ENCODE peak calls at places on chromosomes 11 and 22, in four cellular contexts. One of them, this sample, is unnamed.
A peak's percentile ranks its signal among the peaks of the same experiment; 100 is the strongest.

GRCh38 chr11:71908218-71908617 is 20.2 kb downstream of the XNDC1N start:
- DNase-seq in ovary: no peak
- DNase-seq in HFF-Myc: no peak
- DNase-seq in GM06990: no peak
- DNase-seq in this sample: no peak

GRCh38 chr11:130999086-130999485 is 82.8 kb upstream of the SNX19 start:
- DNase-seq in ovary: no peak
- DNase-seq in HFF-Myc: no peak
- DNase-seq in GM06990: no peak
- DNase-seq in this sample: no peak

GRCh38 chr22:49512471-49512870 is 315.2 kb downstream of the BRD1 start:
- DNase-seq in ovary: no peak
- DNase-seq in HFF-Myc: no peak
- DNase-seq in GM06990: no peak
- DNase-seq in this sample: no peak

GRCh38 chr22:32618461-32619140 is 144.0 kb downstream of the FBXO7 start:
- DNase-seq in ovary: peak; percentile 70
- DNase-seq in GM06990: no peak
- DNase-seq in HFF-Myc: no peak
- DNase-seq in this sample: no peak

GRCh38 chr11:35099278-35100018 is 39.5 kb upstream of the CD44 start:
- DNase-seq in ovary: no peak
- DNase-seq in HFF-Myc: no peak
- DNase-seq in GM06990: no peak
- DNase-seq in this sample: no peak

GRCh38 chr22:28822930-28823481 is 22.6 kb upstream of the XBP1 start:
- DNase-seq in ovary: no peak
- DNase-seq in GM06990: no peak
- DNase-seq in HFF-Myc: no peak
- DNase-seq in this sample: no peak

GRCh38 chr11:74713686-74714085 is 17.5 kb downstream of the CHRDL2 start:
- DNase-seq in HFF-Myc: no peak
- DNase-seq in GM06990: no peak
- DNase-seq in ovary: no peak
- DNase-seq in this sample: no peak

GRCh38 chr11:133669371-133670046 is 137.2 kb upstream of the OPCML start:
- DNase-seq in HFF-Myc: no peak
- DNase-seq in GM06990: no peak
- DNase-seq in ovary: no peak
- DNase-seq in this sample: no peak

GRCh38 chr22:35842954-35843353 is 125.3 kb downstream of the APOL5 start:
- DNase-seq in ovary: no peak
- DNase-seq in HFF-Myc: peak; percentile 48
- DNase-seq in GM06990: no peak
- DNase-seq in this sample: no peak

GRCh38 chr11:47324520-47324919 is 28.0 kb downstream of the MYBPC3 start:
- DNase-seq in ovary: no peak
- DNase-seq in HFF-Myc: no peak
- DNase-seq in GM06990: no peak
- DNase-seq in this sample: no peak

GRCh38 chr11:8650401-8650990 is 32.0 kb downstream of the TRIM66 start:
- DNase-seq in ovary: no peak
- DNase-seq in GM06990: no peak
- DNase-seq in HFF-Myc: peak; percentile 57
- DNase-seq in this sample: no peak

GRCh38 chr22:46625113-46625842 is 5.1 kb downstream of the GRAMD4 start:
- DNase-seq in GM06990: no peak
- DNase-seq in ovary: no peak
- DNase-seq in HFF-Myc: no peak
- DNase-seq in this sample: no peak

GRCh38 chr22:30275625-30276024 is 9.0 kb upstream of the OSM start:
- DNase-seq in HFF-Myc: no peak
- DNase-seq in GM06990: no peak
- DNase-seq in ovary: no peak
- DNase-seq in this sample: no peak

GRCh38 chr22:30503551-30503950 is 1.9 kb downstream of the SEC14L4 start:
- DNase-seq in ovary: no peak
- DNase-seq in GM06990: no peak
- DNase-seq in HFF-Myc: no peak
- DNase-seq in this sample: no peak

GRCh38 chr22:39318507-39319283 is 728 bp downstream of the RPL3 start:
- DNase-seq in ovary: no peak
- DNase-seq in GM06990: no peak
- DNase-seq in HFF-Myc: no peak
- DNase-seq in this sample: no peak

GRCh38 chr22:17120281-17120680 is 879 bp downstream of the TMEM121B start:
- DNase-seq in HFF-Myc: no peak
- DNase-seq in ovary: peak; percentile 42
- DNase-seq in GM06990: peak; percentile 44
- DNase-seq in this sample: no peak

GRCh38 chr11:120682026-120682649 is 170.6 kb downstream of the GRIK4 start:
- DNase-seq in ovary: no peak
- DNase-seq in GM06990: no peak
- DNase-seq in HFF-Myc: no peak
- DNase-seq in this sample: no peak

GRCh38 chr11:2825886-2826678 is 59.5 kb downstream of the CDKN1C start:
- DNase-seq in GM06990: no peak
- DNase-seq in HFF-Myc: peak; percentile 45
- DNase-seq in ovary: peak; percentile 88
- DNase-seq in this sample: peak; percentile 95

GRCh38 chr11:96075532-96075959 is 151.6 kb upstream of the MTMR2 start:
- DNase-seq in HFF-Myc: no peak
- DNase-seq in GM06990: no peak
- DNase-seq in ovary: no peak
- DNase-seq in this sample: no peak

GRCh38 chr11:38814670-38815069 is 2216.6 kb upstream of the RAG2 start:
- DNase-seq in ovary: no peak
- DNase-seq in HFF-Myc: no peak
- DNase-seq in GM06990: no peak
- DNase-seq in this sample: no peak

GRCh38 chr22:35312198-35313059 is 12.7 kb downstream of the TOM1 start:
- DNase-seq in HFF-Myc: no peak
- DNase-seq in ovary: no peak
- DNase-seq in GM06990: peak; percentile 42
- DNase-seq in this sample: no peak

GRCh38 chr11:45266693-45267451 is 19.3 kb downstream of the SYT13 start:
- DNase-seq in ovary: no peak
- DNase-seq in HFF-Myc: no peak
- DNase-seq in GM06990: no peak
- DNase-seq in this sample: no peak

DNA sequence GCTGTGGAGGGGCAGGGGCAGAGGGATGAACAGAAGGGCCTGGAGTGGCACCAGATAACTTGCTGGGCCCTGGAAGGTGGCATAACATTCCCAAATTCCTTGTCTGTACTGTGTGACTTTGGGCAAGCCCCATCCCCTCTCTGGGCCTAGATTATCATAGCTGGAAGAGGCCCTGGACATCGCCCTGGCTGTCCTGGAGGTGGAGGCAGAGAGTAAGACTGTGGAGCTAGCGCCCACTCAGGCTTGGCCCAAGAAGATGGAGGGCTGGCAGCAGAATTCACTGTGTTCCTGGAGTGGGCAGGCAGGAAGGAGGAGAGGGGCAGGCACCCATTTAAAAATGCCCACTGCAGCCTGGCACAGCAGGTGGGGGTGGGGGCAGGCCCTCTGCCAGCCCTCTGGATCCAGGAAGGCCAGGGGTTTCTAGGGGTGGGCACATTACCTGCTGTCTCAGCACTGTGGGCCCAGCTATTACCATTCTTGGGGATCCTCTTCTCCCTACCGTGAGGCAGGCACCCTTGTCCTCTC is 22.6 kb downstream of the ARHGEF17 start:
- DNase-seq in GM06990: no peak
- DNase-seq in ovary: no peak
- DNase-seq in HFF-Myc: no peak
- DNase-seq in this sample: no peak
- TF ChIP-seq CTCF in GM06990: no peak
- TF ChIP-seq CTCF in ovary: no peak
- TF ChIP-seq CTCF in HFF-Myc: peak; percentile 56
- TF ChIP-seq CTCF in this sample: peak; percentile 56

DNA sequence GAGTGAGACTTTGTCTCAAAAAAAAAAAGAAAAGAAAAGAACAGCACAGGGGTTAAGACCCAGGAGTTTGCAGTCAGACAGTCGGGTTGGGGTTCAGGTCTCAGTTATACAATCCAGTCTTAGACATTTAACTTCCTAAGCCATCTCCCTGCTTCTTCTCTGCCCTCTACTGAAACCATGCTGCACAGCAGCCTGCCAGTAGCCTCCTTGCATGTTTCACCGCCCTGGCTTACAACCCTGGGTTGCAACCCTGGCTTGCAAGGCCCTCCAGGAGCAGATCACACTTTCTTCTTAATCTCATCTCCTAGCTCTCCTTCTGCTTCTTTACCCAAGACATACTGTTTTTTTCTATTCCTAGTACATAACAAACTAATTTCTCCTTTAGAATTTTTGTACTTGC is 5.9 kb upstream of the B3GAT3 start:
- DNase-seq in ovary: no peak
- DNase-seq in GM06990: no peak
- DNase-seq in HFF-Myc: no peak
- DNase-seq in this sample: no peak
- TF ChIP-seq CTCF in ovary: no peak
- TF ChIP-seq CTCF in GM06990: no peak
- TF ChIP-seq CTCF in HFF-Myc: no peak
- TF ChIP-seq CTCF in this sample: no peak

GRCh38 chr22:33659423-33659822 is 260.9 kb downstream of the LARGE1 start:
- DNase-seq in ovary: no peak
- DNase-seq in HFF-Myc: no peak
- DNase-seq in GM06990: no peak
- DNase-seq in this sample: no peak
- TF ChIP-seq CTCF in ovary: no peak
- TF ChIP-seq CTCF in HFF-Myc: no peak
- TF ChIP-seq CTCF in GM06990: no peak
- TF ChIP-seq CTCF in this sample: no peak

GRCh38 chr11:109426442-109426841 is 4.5 kb downstream of the C11orf87 start:
- DNase-seq in GM06990: no peak
- DNase-seq in ovary: no peak
- DNase-seq in HFF-Myc: no peak
- DNase-seq in this sample: no peak
- TF ChIP-seq CTCF in GM06990: peak; percentile 25
- TF ChIP-seq CTCF in ovary: no peak
- TF ChIP-seq CTCF in HFF-Myc: no peak
- TF ChIP-seq CTCF in this sample: no peak

DNA sequence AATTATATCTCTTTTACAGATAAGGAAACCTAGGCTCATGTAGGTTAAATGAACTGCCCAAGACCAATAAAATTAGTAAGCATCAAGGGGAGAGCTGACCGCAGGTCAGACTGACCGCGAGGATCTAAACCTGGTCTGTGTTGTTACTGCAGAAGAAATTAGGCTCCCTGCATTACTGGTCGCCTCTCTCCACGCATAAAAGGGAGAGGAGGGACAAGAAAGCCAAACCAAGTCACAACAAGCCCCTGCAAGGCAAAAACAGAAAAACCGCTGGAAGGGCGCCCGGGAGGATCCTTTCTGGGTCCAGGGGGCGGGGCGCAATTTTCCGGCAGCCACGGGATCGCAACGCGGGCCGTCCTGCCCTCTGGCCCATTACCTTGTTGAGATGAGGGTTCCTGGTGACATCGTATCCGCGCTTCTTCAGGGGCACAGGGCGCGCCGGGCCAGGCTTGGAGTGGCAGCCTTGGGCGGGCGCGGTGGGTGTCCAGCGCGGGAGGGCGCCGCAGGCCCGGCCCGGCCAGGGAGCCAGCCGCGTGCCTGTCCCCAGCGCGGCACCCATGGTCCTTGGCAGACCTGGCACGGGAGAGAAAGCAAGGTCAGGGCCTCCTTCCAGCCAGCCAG is 920 bp downstream of the ME3 start:
- DNase-seq in HFF-Myc: no peak
- DNase-seq in ovary: peak; percentile 89
- DNase-seq in GM06990: no peak
- DNase-seq in this sample: no peak
- TF ChIP-seq CTCF in HFF-Myc: no peak
- TF ChIP-seq CTCF in ovary: no peak
- TF ChIP-seq CTCF in GM06990: no peak
- TF ChIP-seq CTCF in this sample: no peak

This sample was measured in AG09319.